ENCODE peak calls at places on chromosome 21, in five cellular contexts. One of them, this sample, is unnamed.

GRCh38 chr21:36773111-36773510 is 74.2 kb downstream of the SIM2 start:
- DNase-seq in fibroblast of lung: peak
- DNase-seq in AG04450: peak
- DNase-seq in bronchial epithelial cell: peak
- DNase-seq in fibroblast of pulmonary artery: peak
- DNase-seq in this sample: peak

GRCh38 chr21:36239585-36239984 is 80.4 kb upstream of the MORC3 start:
- DNase-seq in fibroblast of lung: no peak
- DNase-seq in AG04450: no peak
- DNase-seq in bronchial epithelial cell: no peak
- DNase-seq in fibroblast of pulmonary artery: no peak
- DNase-seq in this sample: no peak

GRCh38 chr21:43983390-43983789 is 28.7 kb upstream of the TRAPPC10 start:
- DNase-seq in fibroblast of lung: no peak
- DNase-seq in AG04450: no peak
- DNase-seq in bronchial epithelial cell: no peak
- DNase-seq in fibroblast of pulmonary artery: no peak
- DNase-seq in this sample: no peak

GRCh38 chr21:43585924-43586411 is 73.3 kb downstream of the HSF2BP start:
- DNase-seq in fibroblast of lung: peak
- DNase-seq in AG04450: peak
- DNase-seq in bronchial epithelial cell: peak
- DNase-seq in fibroblast of pulmonary artery: peak
- DNase-seq in this sample: peak

GRCh38 chr21:28832013-28832714 is 160.5 kb downstream of the LTN1 start:
- DNase-seq in fibroblast of lung: peak
- DNase-seq in AG04450: no peak
- DNase-seq in bronchial epithelial cell: peak
- DNase-seq in fibroblast of pulmonary artery: peak
- DNase-seq in this sample: no peak

GRCh38 chr21:37087188-37087587 is 14.1 kb downstream of the TTC3 start:
- DNase-seq in fibroblast of lung: peak
- DNase-seq in AG04450: no peak
- DNase-seq in bronchial epithelial cell: peak
- DNase-seq in fibroblast of pulmonary artery: peak
- DNase-seq in this sample: no peak

GRCh38 chr21:42649122-42650032 is 4.0 kb upstream of the PDE9A start:
- DNase-seq in fibroblast of lung: no peak
- DNase-seq in AG04450: no peak
- DNase-seq in bronchial epithelial cell: no peak
- DNase-seq in fibroblast of pulmonary artery: no peak
- DNase-seq in this sample: no peak

GRCh38 chr21:17550671-17551308 is 37.9 kb downstream of the CXADR start:
- DNase-seq in fibroblast of lung: no peak
- DNase-seq in AG04450: no peak
- DNase-seq in bronchial epithelial cell: no peak
- DNase-seq in fibroblast of pulmonary artery: no peak
- DNase-seq in this sample: no peak

GRCh38 chr21:45350206-45350854 is 54.6 kb upstream of the COL18A1 start:
- DNase-seq in fibroblast of lung: no peak
- DNase-seq in AG04450: no peak
- DNase-seq in bronchial epithelial cell: no peak
- DNase-seq in fibroblast of pulmonary artery: no peak
- DNase-seq in this sample: no peak
- H3K4me3 ChIP-seq in fibroblast of lung: no peak
- H3K4me3 ChIP-seq in AG04450: no peak
- H3K4me3 ChIP-seq in bronchial epithelial cell: no peak
- H3K4me3 ChIP-seq in fibroblast of pulmonary artery: no peak
- H3K4me3 ChIP-seq in this sample: no peak

GRCh38 chr21:35234725-35235124 is 185.6 kb upstream of the RUNX1 start:
- DNase-seq in fibroblast of lung: peak
- DNase-seq in AG04450: no peak
- DNase-seq in bronchial epithelial cell: no peak
- DNase-seq in fibroblast of pulmonary artery: no peak
- DNase-seq in this sample: no peak
- TF ChIP-seq CTCF in fibroblast of lung: no peak
- TF ChIP-seq CTCF in AG04450: no peak
- TF ChIP-seq CTCF in bronchial epithelial cell: no peak
- TF ChIP-seq CTCF in fibroblast of pulmonary artery: no peak
- TF ChIP-seq CTCF in this sample: no peak

GRCh38 chr21:45320991-45321656 is 33.4 kb upstream of the POFUT2 start:
- DNase-seq in fibroblast of lung: no peak
- DNase-seq in AG04450: no peak
- DNase-seq in bronchial epithelial cell: no peak
- DNase-seq in fibroblast of pulmonary artery: no peak
- DNase-seq in this sample: no peak
- H3K4me3 ChIP-seq in fibroblast of lung: no peak
- H3K4me3 ChIP-seq in AG04450: no peak
- H3K4me3 ChIP-seq in bronchial epithelial cell: no peak
- H3K4me3 ChIP-seq in fibroblast of pulmonary artery: no peak
- H3K4me3 ChIP-seq in this sample: no peak

GRCh38 chr21:26840912-26841311 is 4.3 kb downstream of the ADAMTS1 start:
- DNase-seq in fibroblast of lung: peak
- DNase-seq in AG04450: no peak
- DNase-seq in bronchial epithelial cell: peak
- DNase-seq in fibroblast of pulmonary artery: peak
- DNase-seq in this sample: no peak
- TF ChIP-seq CTCF in fibroblast of lung: no peak
- TF ChIP-seq CTCF in AG04450: no peak
- TF ChIP-seq CTCF in bronchial epithelial cell: no peak
- TF ChIP-seq CTCF in fibroblast of pulmonary artery: no peak
- TF ChIP-seq CTCF in this sample: peak

DNA sequence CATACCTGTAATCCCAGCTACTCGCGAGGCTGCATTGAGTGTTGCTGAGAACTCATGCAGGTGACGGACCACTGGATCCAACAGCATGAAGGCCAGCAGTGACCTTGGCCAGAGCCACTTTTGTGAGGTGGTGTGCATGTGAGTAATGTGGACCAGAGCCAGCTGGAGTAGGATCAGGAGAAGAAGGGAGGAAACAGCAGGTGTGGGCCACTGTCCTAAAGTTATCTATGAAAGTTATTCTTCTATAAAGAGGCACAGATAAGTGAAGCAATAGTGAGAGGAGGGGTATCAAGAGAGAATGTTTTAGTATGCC is 47.8 kb downstream of the TCP10L start:
- DNase-seq in fibroblast of lung: no peak
- DNase-seq in AG04450: no peak
- DNase-seq in bronchial epithelial cell: no peak
- DNase-seq in fibroblast of pulmonary artery: no peak
- DNase-seq in this sample: no peak
- H3K4me3 ChIP-seq in fibroblast of lung: no peak
- H3K4me3 ChIP-seq in AG04450: no peak
- H3K4me3 ChIP-seq in bronchial epithelial cell: no peak
- H3K4me3 ChIP-seq in fibroblast of pulmonary artery: no peak
- H3K4me3 ChIP-seq in this sample: no peak

DNA sequence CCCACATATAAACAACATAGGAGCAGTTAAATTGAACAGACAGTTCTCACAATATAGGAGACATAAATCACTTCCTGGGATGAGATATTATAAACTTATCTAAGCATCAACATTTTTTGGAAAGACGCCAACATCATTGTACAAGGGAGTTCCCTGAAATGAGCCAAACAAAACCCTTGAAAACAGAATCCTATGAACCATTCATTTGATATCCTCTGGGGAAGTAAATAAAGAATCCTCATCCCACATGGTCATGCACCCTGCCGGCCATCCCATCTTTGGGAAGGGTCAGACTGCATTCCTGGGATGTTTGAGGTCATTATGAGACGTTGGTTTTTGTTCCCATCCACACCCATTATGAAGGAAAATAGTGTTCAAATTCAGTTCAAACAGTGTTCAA is 111.8 kb upstream of the USP25 start:
- DNase-seq in fibroblast of lung: peak
- DNase-seq in AG04450: no peak
- DNase-seq in bronchial epithelial cell: peak
- DNase-seq in fibroblast of pulmonary artery: peak
- DNase-seq in this sample: peak
- TF ChIP-seq CTCF in fibroblast of lung: no peak
- TF ChIP-seq CTCF in AG04450: no peak
- TF ChIP-seq CTCF in bronchial epithelial cell: no peak
- TF ChIP-seq CTCF in fibroblast of pulmonary artery: no peak
- TF ChIP-seq CTCF in this sample: no peak

This sample was measured in LNCaP clone FGC.